ENCODE peak calls at places on chromosomes 13 and 19, in ten cellular contexts. One of them, this sample, is unnamed.

GRCh38 chr19:47598407-47599349 is 10.3 kb upstream of the BICRA start:
- DNase-seq in brain microvascular endothelial cell: peak; percentile 95
- DNase-seq in GM12865: peak; percentile 12
- DNase-seq in uterus: peak; percentile 75
- DNase-seq in HFF-Myc: peak; percentile 95
- DNase-seq in AG10803: peak; percentile 95
- DNase-seq in choroid plexus epithelial cell: peak; percentile 97
- DNase-seq in psoas muscle: peak; percentile 66
- DNase-seq in CD8-positive, alpha-beta T cell: no peak
- DNase-seq in osteoblast: peak; percentile 94
- DNase-seq in this sample: peak; percentile 97

GRCh38 chr13:36445806-36446423 is 13.6 kb downstream of the CCNA1 start:
- DNase-seq in brain microvascular endothelial cell: no peak
- DNase-seq in GM12865: no peak
- DNase-seq in uterus: no peak
- DNase-seq in HFF-Myc: no peak
- DNase-seq in AG10803: no peak
- DNase-seq in choroid plexus epithelial cell: peak; percentile 27
- DNase-seq in psoas muscle: no peak
- DNase-seq in CD8-positive, alpha-beta T cell: no peak
- DNase-seq in osteoblast: no peak
- DNase-seq in this sample: no peak

GRCh38 chr19:958967-959685 is 25.0 kb upstream of the WDR18 start:
- DNase-seq in brain microvascular endothelial cell: peak; percentile 31
- DNase-seq in GM12865: no peak
- DNase-seq in uterus: no peak
- DNase-seq in HFF-Myc: no peak
- DNase-seq in AG10803: no peak
- DNase-seq in choroid plexus epithelial cell: peak; percentile 58
- DNase-seq in psoas muscle: no peak
- DNase-seq in CD8-positive, alpha-beta T cell: no peak
- DNase-seq in osteoblast: no peak
- DNase-seq in this sample: peak; percentile 26

GRCh38 chr19:6803036-6803404 is 30.5 kb downstream of the VAV1 start:
- DNase-seq in brain microvascular endothelial cell: no peak
- DNase-seq in GM12865: peak; percentile 79
- DNase-seq in uterus: no peak
- DNase-seq in HFF-Myc: no peak
- DNase-seq in AG10803: no peak
- DNase-seq in choroid plexus epithelial cell: no peak
- DNase-seq in psoas muscle: no peak
- DNase-seq in CD8-positive, alpha-beta T cell: no peak
- DNase-seq in osteoblast: no peak
- DNase-seq in this sample: no peak

GRCh38 chr19:57434386-57435061 is 601 bp upstream of the ZNF749 start:
- DNase-seq in brain microvascular endothelial cell: no peak
- DNase-seq in GM12865: no peak
- DNase-seq in uterus: no peak
- DNase-seq in HFF-Myc: no peak
- DNase-seq in AG10803: peak; percentile 11
- DNase-seq in choroid plexus epithelial cell: no peak
- DNase-seq in psoas muscle: no peak
- DNase-seq in CD8-positive, alpha-beta T cell: no peak
- DNase-seq in osteoblast: peak; percentile 1
- DNase-seq in this sample: no peak

GRCh38 chr19:42076375-42076944 is 494 bp downstream of the ZNF574 start:
- DNase-seq in brain microvascular endothelial cell: no peak
- DNase-seq in GM12865: peak; percentile 52
- DNase-seq in uterus: no peak
- DNase-seq in HFF-Myc: no peak
- DNase-seq in AG10803: no peak
- DNase-seq in choroid plexus epithelial cell: no peak
- DNase-seq in psoas muscle: peak; percentile 72
- DNase-seq in CD8-positive, alpha-beta T cell: peak; percentile 12
- DNase-seq in osteoblast: no peak
- DNase-seq in this sample: no peak

GRCh38 chr13:102395174-102395573 is 6.7 kb downstream of the FGF14 start:
- DNase-seq in brain microvascular endothelial cell: no peak
- DNase-seq in GM12865: no peak
- DNase-seq in uterus: no peak
- DNase-seq in HFF-Myc: no peak
- DNase-seq in AG10803: no peak
- DNase-seq in choroid plexus epithelial cell: no peak
- DNase-seq in psoas muscle: no peak
- DNase-seq in CD8-positive, alpha-beta T cell: no peak
- DNase-seq in osteoblast: no peak
- DNase-seq in this sample: no peak

GRCh38 chr13:60261432-60262351 is 98.0 kb upstream of the DIAPH3 start:
- DNase-seq in brain microvascular endothelial cell: no peak
- DNase-seq in GM12865: no peak
- DNase-seq in uterus: no peak
- DNase-seq in HFF-Myc: no peak
- DNase-seq in AG10803: no peak
- DNase-seq in choroid plexus epithelial cell: no peak
- DNase-seq in psoas muscle: no peak
- DNase-seq in CD8-positive, alpha-beta T cell: no peak
- DNase-seq in osteoblast: no peak
- DNase-seq in this sample: no peak

GRCh38 chr13:49100637-49101570 is 119.2 kb upstream of the MLNR start:
- DNase-seq in brain microvascular endothelial cell: no peak
- DNase-seq in GM12865: no peak
- DNase-seq in uterus: no peak
- DNase-seq in HFF-Myc: no peak
- DNase-seq in AG10803: no peak
- DNase-seq in choroid plexus epithelial cell: no peak
- DNase-seq in psoas muscle: no peak
- DNase-seq in CD8-positive, alpha-beta T cell: no peak
- DNase-seq in osteoblast: no peak
- DNase-seq in this sample: no peak

GRCh38 chr13:49098198-49098597 is 121.9 kb upstream of the MLNR start:
- DNase-seq in brain microvascular endothelial cell: peak; percentile 97
- DNase-seq in GM12865: no peak
- DNase-seq in uterus: peak; percentile 46
- DNase-seq in HFF-Myc: peak; percentile 83
- DNase-seq in AG10803: peak; percentile 79
- DNase-seq in choroid plexus epithelial cell: peak; percentile 95
- DNase-seq in psoas muscle: no peak
- DNase-seq in CD8-positive, alpha-beta T cell: no peak
- DNase-seq in osteoblast: no peak
- DNase-seq in this sample: peak; percentile 92

GRCh38 chr13:49097374-49097773 is 121.7 kb downstream of the FNDC3A start:
- DNase-seq in brain microvascular endothelial cell: peak; percentile 40
- DNase-seq in GM12865: no peak
- DNase-seq in uterus: no peak
- DNase-seq in HFF-Myc: no peak
- DNase-seq in AG10803: peak; percentile 63
- DNase-seq in choroid plexus epithelial cell: peak; percentile 72
- DNase-seq in psoas muscle: no peak
- DNase-seq in CD8-positive, alpha-beta T cell: no peak
- DNase-seq in osteoblast: peak; percentile 55
- DNase-seq in this sample: peak; percentile 69

GRCh38 chr13:49099513-49099877 is 120.6 kb upstream of the MLNR start:
- DNase-seq in brain microvascular endothelial cell: no peak
- DNase-seq in GM12865: no peak
- DNase-seq in uterus: no peak
- DNase-seq in HFF-Myc: no peak
- DNase-seq in AG10803: no peak
- DNase-seq in choroid plexus epithelial cell: no peak
- DNase-seq in psoas muscle: no peak
- DNase-seq in CD8-positive, alpha-beta T cell: no peak
- DNase-seq in osteoblast: no peak
- DNase-seq in this sample: no peak

DNA sequence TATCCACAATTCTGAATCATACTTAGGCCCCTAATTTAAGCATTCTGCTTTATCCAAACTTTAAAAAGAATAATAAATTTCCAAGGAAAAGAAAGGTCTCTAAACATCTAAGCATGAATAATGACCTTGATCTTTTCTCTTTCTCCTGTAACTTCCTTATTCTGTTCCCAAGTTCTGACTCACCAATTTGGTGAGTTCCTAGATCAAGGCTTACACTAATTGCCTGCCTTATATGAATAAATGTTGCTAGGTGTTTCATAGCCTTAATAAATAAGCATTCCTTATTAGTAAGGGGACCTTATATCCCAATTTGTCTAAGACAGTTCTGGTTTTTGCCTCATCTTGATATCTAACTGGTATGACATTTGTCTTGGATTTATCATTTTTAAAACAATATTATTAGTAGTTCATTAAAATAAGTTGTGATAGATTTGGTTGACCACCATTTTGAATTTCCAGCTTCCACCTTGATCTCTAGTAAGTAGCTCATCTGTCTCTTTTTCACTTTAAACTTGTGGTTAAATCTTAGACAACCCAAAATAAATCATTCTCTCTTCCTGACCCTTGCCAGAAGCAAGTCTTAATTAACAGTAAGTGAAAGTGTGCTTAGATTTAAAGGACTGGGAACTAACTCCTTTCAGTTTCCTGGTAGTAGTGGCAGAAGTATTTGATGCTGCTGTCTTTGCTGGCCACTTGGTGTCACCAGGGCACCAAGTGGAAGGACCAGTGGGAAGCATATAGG is 121.2 kb upstream of the MLNR start:
- DNase-seq in brain microvascular endothelial cell: no peak
- DNase-seq in GM12865: peak; percentile 45
- DNase-seq in uterus: no peak
- DNase-seq in HFF-Myc: no peak
- DNase-seq in AG10803: peak; percentile 15
- DNase-seq in choroid plexus epithelial cell: peak; percentile 47
- DNase-seq in psoas muscle: no peak
- DNase-seq in CD8-positive, alpha-beta T cell: no peak
- DNase-seq in osteoblast: no peak
- DNase-seq in this sample: peak; percentile 23
- TF ChIP-seq CTCF in brain microvascular endothelial cell: peak; percentile 59
- TF ChIP-seq CTCF in GM12865: peak; percentile 14
- TF ChIP-seq CTCF in uterus: no peak
- TF ChIP-seq CTCF in HFF-Myc: peak; percentile 23
- TF ChIP-seq CTCF in AG10803: peak; percentile 26
- TF ChIP-seq CTCF in choroid plexus epithelial cell: peak; percentile 54
- TF ChIP-seq CTCF in psoas muscle: peak; percentile 40
- TF ChIP-seq CTCF in CD8-positive, alpha-beta T cell: no peak
- TF ChIP-seq CTCF in osteoblast: peak; percentile 38
- TF ChIP-seq CTCF in this sample: peak; percentile 39

GRCh38 chr19:18420931-18421330 is 1.7 kb downstream of the SSBP4 start:
- DNase-seq in brain microvascular endothelial cell: no peak
- DNase-seq in GM12865: no peak
- DNase-seq in uterus: no peak
- DNase-seq in HFF-Myc: no peak
- DNase-seq in AG10803: no peak
- DNase-seq in choroid plexus epithelial cell: no peak
- DNase-seq in psoas muscle: no peak
- DNase-seq in CD8-positive, alpha-beta T cell: no peak
- DNase-seq in osteoblast: peak; percentile 86
- DNase-seq in this sample: no peak

GRCh38 chr19:18422530-18423191 is 3.5 kb downstream of the SSBP4 start:
- DNase-seq in brain microvascular endothelial cell: no peak
- DNase-seq in GM12865: peak; percentile 55
- DNase-seq in uterus: no peak
- DNase-seq in HFF-Myc: no peak
- DNase-seq in AG10803: no peak
- DNase-seq in choroid plexus epithelial cell: no peak
- DNase-seq in psoas muscle: no peak
- DNase-seq in CD8-positive, alpha-beta T cell: no peak
- DNase-seq in osteoblast: peak; percentile 67
- DNase-seq in this sample: no peak

GRCh38 chr19:18419699-18420460 is 682 bp downstream of the SSBP4 start:
- DNase-seq in brain microvascular endothelial cell: no peak
- DNase-seq in GM12865: peak; percentile 55
- DNase-seq in uterus: no peak
- DNase-seq in HFF-Myc: no peak
- DNase-seq in AG10803: no peak
- DNase-seq in choroid plexus epithelial cell: no peak
- DNase-seq in psoas muscle: peak; percentile 66
- DNase-seq in CD8-positive, alpha-beta T cell: no peak
- DNase-seq in osteoblast: peak; percentile 92
- DNase-seq in this sample: no peak

GRCh38 chr19:18423258-18424020 is 4.2 kb downstream of the SSBP4 start:
- DNase-seq in brain microvascular endothelial cell: no peak
- DNase-seq in GM12865: no peak
- DNase-seq in uterus: no peak
- DNase-seq in HFF-Myc: no peak
- DNase-seq in AG10803: no peak
- DNase-seq in choroid plexus epithelial cell: no peak
- DNase-seq in psoas muscle: no peak
- DNase-seq in CD8-positive, alpha-beta T cell: no peak
- DNase-seq in osteoblast: peak; percentile 60
- DNase-seq in this sample: no peak

GRCh38 chr19:18421371-18421959 is 2.3 kb downstream of the SSBP4 start:
- DNase-seq in brain microvascular endothelial cell: no peak
- DNase-seq in GM12865: no peak
- DNase-seq in uterus: no peak
- DNase-seq in HFF-Myc: no peak
- DNase-seq in AG10803: no peak
- DNase-seq in choroid plexus epithelial cell: no peak
- DNase-seq in psoas muscle: no peak
- DNase-seq in CD8-positive, alpha-beta T cell: no peak
- DNase-seq in osteoblast: peak; percentile 21
- DNase-seq in this sample: no peak
- H3K4me3 ChIP-seq in brain microvascular endothelial cell: peak overlapping the region; percentile 74
- H3K4me3 ChIP-seq in GM12865: no peak overlapping the region
- H3K4me3 ChIP-seq in uterus: no peak overlapping the region
- H3K4me3 ChIP-seq in HFF-Myc: peak overlapping the region; percentile 85
- H3K4me3 ChIP-seq in AG10803: peak overlapping the region; percentile 70
- H3K4me3 ChIP-seq in choroid plexus epithelial cell: peak overlapping the region; percentile 74
- H3K4me3 ChIP-seq in psoas muscle: peak overlapping the region; percentile 84
- H3K4me3 ChIP-seq in CD8-positive, alpha-beta T cell: no peak overlapping the region
- H3K4me3 ChIP-seq in osteoblast: peak overlapping the region; percentile 81
- H3K4me3 ChIP-seq in this sample: no peak overlapping the region

GRCh38 chr19:13585512-13585911 is 79.2 kb upstream of the CACNA1A start:
- DNase-seq in brain microvascular endothelial cell: no peak
- DNase-seq in GM12865: no peak
- DNase-seq in uterus: no peak
- DNase-seq in HFF-Myc: no peak
- DNase-seq in AG10803: no peak
- DNase-seq in choroid plexus epithelial cell: no peak
- DNase-seq in psoas muscle: no peak
- DNase-seq in CD8-positive, alpha-beta T cell: no peak
- DNase-seq in osteoblast: no peak
- DNase-seq in this sample: no peak

GRCh38 chr19:13588953-13589833 is 82.9 kb upstream of the CACNA1A start:
- DNase-seq in brain microvascular endothelial cell: peak; percentile 42
- DNase-seq in GM12865: peak; percentile 73
- DNase-seq in uterus: peak; percentile 59
- DNase-seq in HFF-Myc: no peak
- DNase-seq in AG10803: peak; percentile 46
- DNase-seq in choroid plexus epithelial cell: peak; percentile 69
- DNase-seq in psoas muscle: peak; percentile 77
- DNase-seq in CD8-positive, alpha-beta T cell: peak; percentile 71
- DNase-seq in osteoblast: peak; percentile 92
- DNase-seq in this sample: peak; percentile 53

GRCh38 chr19:13583114-13583513 is 76.8 kb upstream of the CACNA1A start:
- DNase-seq in brain microvascular endothelial cell: no peak
- DNase-seq in GM12865: no peak
- DNase-seq in uterus: no peak
- DNase-seq in HFF-Myc: no peak
- DNase-seq in AG10803: no peak
- DNase-seq in choroid plexus epithelial cell: no peak
- DNase-seq in psoas muscle: no peak
- DNase-seq in CD8-positive, alpha-beta T cell: no peak
- DNase-seq in osteoblast: no peak
- DNase-seq in this sample: no peak

GRCh38 chr19:13579388-13580060 is 73.2 kb upstream of the CACNA1A start:
- DNase-seq in brain microvascular endothelial cell: no peak
- DNase-seq in GM12865: no peak
- DNase-seq in uterus: no peak
- DNase-seq in HFF-Myc: no peak
- DNase-seq in AG10803: peak; percentile 78
- DNase-seq in choroid plexus epithelial cell: no peak
- DNase-seq in psoas muscle: no peak
- DNase-seq in CD8-positive, alpha-beta T cell: no peak
- DNase-seq in osteoblast: peak; percentile 91
- DNase-seq in this sample: peak; percentile 7

DNA sequence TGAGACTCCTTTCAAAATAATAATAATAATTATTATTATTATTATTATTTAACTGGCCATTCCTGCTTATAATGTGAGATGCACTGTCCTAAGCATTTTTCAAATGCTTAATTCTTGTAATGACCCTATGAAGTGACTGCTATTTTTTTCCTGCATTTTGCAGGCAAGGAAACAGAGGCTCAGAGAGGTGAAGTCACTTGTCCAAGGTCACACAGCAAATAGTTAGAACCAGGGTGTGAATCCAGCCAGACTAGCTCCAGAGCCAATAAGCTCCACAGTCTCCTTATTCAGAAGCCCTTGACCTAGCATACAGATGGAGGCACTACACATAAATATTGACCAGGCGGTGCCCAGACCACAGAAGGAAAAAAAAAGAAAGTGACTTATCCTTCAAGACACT is 77.5 kb upstream of the CACNA1A start:
- DNase-seq in brain microvascular endothelial cell: no peak
- DNase-seq in GM12865: no peak
- DNase-seq in uterus: no peak
- DNase-seq in HFF-Myc: no peak
- DNase-seq in AG10803: no peak
- DNase-seq in choroid plexus epithelial cell: no peak
- DNase-seq in psoas muscle: no peak
- DNase-seq in CD8-positive, alpha-beta T cell: no peak
- DNase-seq in osteoblast: no peak
- DNase-seq in this sample: no peak
- TF ChIP-seq CTCF in brain microvascular endothelial cell: no peak
- TF ChIP-seq CTCF in GM12865: no peak
- TF ChIP-seq CTCF in uterus: no peak
- TF ChIP-seq CTCF in HFF-Myc: no peak
- TF ChIP-seq CTCF in AG10803: no peak
- TF ChIP-seq CTCF in choroid plexus epithelial cell: no peak
- TF ChIP-seq CTCF in psoas muscle: no peak
- TF ChIP-seq CTCF in CD8-positive, alpha-beta T cell: no peak
- TF ChIP-seq CTCF in osteoblast: no peak
- TF ChIP-seq CTCF in this sample: no peak

GRCh38 chr13:100357764-100358163 is 230.8 kb downstream of the GGACT start:
- DNase-seq in brain microvascular endothelial cell: no peak
- DNase-seq in GM12865: no peak
- DNase-seq in uterus: no peak
- DNase-seq in HFF-Myc: no peak
- DNase-seq in AG10803: no peak
- DNase-seq in choroid plexus epithelial cell: no peak
- DNase-seq in psoas muscle: no peak
- DNase-seq in CD8-positive, alpha-beta T cell: no peak
- DNase-seq in osteoblast: no peak
- DNase-seq in this sample: no peak
- H3K4me3 ChIP-seq in brain microvascular endothelial cell: no peak overlapping the region
- H3K4me3 ChIP-seq in GM12865: no peak overlapping the region
- H3K4me3 ChIP-seq in uterus: no peak overlapping the region
- H3K4me3 ChIP-seq in HFF-Myc: no peak overlapping the region
- H3K4me3 ChIP-seq in AG10803: no peak overlapping the region
- H3K4me3 ChIP-seq in choroid plexus epithelial cell: no peak overlapping the region
- H3K4me3 ChIP-seq in psoas muscle: no peak overlapping the region
- H3K4me3 ChIP-seq in CD8-positive, alpha-beta T cell: no peak overlapping the region
- H3K4me3 ChIP-seq in osteoblast: no peak overlapping the region
- H3K4me3 ChIP-seq in this sample: no peak overlapping the region